ENCODE peak calls at places on chromosomes 11 and 22, in nine cellular contexts. Z is A549; C is CD8-positive, alpha-beta memory T cell; X is IMR-90; P is right cardiac atrium; O is AG04450; W is heart right ventricle; R is pancreas; Q is left ventricle myocardium inferior. D is an unnamed sample.
A peak's percentile ranks its signal among the peaks of the same experiment; 100 is the strongest.

GRCh38 chr11:8392166-8392565 is 128.5 kb upstream of the LMO1 start:
- DNase-seq in Q (no peak), X (no peak), R (no peak), P (no peak), W (no peak), O (no peak), C (no peak), Z (no peak), D (no peak)

GRCh38 chr11:86206296-86206695 is 38.3 kb upstream of the EED start:
- DNase-seq in R (no peak), Q (no peak), W (no peak), O (no peak), P (no peak), Z (no peak), X (no peak), C (no peak), D (no peak)

GRCh38 chr11:118435233-118435892 is 929 bp upstream of the KMT2A start:
- DNase-seq in Z (peak; percentile 29), R (peak; percentile 55), Q (peak; percentile 46), O (no peak), P (peak; percentile 80), W (peak; percentile 49), C (peak; percentile 77), X (peak; percentile 20), D (peak; percentile 61)

GRCh38 chr11:79485694-79486093 is 44.9 kb upstream of the TENM4 start:
- DNase-seq in R (no peak), C (no peak), Z (no peak), Q (no peak), W (no peak), X (no peak), O (no peak), P (no peak), D (no peak)

GRCh38 chr11:30585067-30585891 is 874 bp downstream of the MPPED2 start:
- DNase-seq in P (peak; percentile 76), Q (peak; percentile 37), W (peak; percentile 51), C (no peak), O (no peak), X (no peak), Z (peak; percentile 3), R (peak; percentile 34), D (peak; percentile 46)

GRCh38 chr22:44363214-44363979 is 50.6 kb upstream of the SHISAL1 start:
- DNase-seq in Q (peak; percentile 92), P (peak; percentile 98), C (peak; percentile 38), X (peak; percentile 98), W (peak; percentile 93), Z (peak; percentile 60), R (peak; percentile 53), O (peak; percentile 94), D (peak; percentile 65)

GRCh38 chr11:35077709-35078695 is 61.0 kb upstream of the CD44 start:
- DNase-seq in Q (no peak), W (no peak), O (no peak), X (peak; percentile 84), R (no peak), Z (peak; percentile 39), C (peak; percentile 76), P (no peak), D (no peak)

GRCh38 chr11:32434387-32435151 is 770 bp downstream of the WT1 start:
- DNase-seq in O (no peak), Q (no peak), C (no peak), Z (peak; percentile 52), R (no peak), P (peak; percentile 76), X (no peak), W (peak; percentile 52), D (no peak)

GRCh38 chr11:65266210-65266609 is 4.4 kb downstream of the POLA2 start:
- DNase-seq in O (no peak), Z (no peak), R (no peak), W (no peak), C (no peak), P (no peak), X (no peak), Q (no peak), D (no peak)

GRCh38 chr11:47412152-47412746 is 3.9 kb downstream of the SLC39A13 start:
- DNase-seq in W (peak; percentile 65), Q (peak; percentile 42), P (peak; percentile 86), O (no peak), R (peak; percentile 59), C (peak; percentile 65), X (peak; percentile 26), Z (peak; percentile 75), D (peak; percentile 69)

GRCh38 chr22:33474587-33474986 is 416.4 kb upstream of the SYN3 start:
- DNase-seq in P (no peak), O (no peak), W (no peak), X (no peak), C (no peak), Q (no peak), R (no peak), Z (no peak), D (no peak)

GRCh38 chr22:33477131-33478111 is 419.2 kb upstream of the SYN3 start:
- DNase-seq in X (no peak), P (no peak), Q (no peak), Z (no peak), O (no peak), C (no peak), W (no peak), R (no peak), D (no peak)

GRCh38 chr22:33472462-33473344 is 414.5 kb upstream of the SYN3 start:
- DNase-seq in X (peak; percentile 47), P (no peak), W (no peak), C (no peak), Q (no peak), R (no peak), Z (no peak), O (no peak), D (no peak)

GRCh38 chr22:33476716-33477115 is 418.5 kb upstream of the SYN3 start:
- DNase-seq in W (no peak), Z (peak; percentile 7), P (no peak), X (peak; percentile 43), O (no peak), Q (no peak), C (no peak), R (no peak), D (no peak)

DNA sequence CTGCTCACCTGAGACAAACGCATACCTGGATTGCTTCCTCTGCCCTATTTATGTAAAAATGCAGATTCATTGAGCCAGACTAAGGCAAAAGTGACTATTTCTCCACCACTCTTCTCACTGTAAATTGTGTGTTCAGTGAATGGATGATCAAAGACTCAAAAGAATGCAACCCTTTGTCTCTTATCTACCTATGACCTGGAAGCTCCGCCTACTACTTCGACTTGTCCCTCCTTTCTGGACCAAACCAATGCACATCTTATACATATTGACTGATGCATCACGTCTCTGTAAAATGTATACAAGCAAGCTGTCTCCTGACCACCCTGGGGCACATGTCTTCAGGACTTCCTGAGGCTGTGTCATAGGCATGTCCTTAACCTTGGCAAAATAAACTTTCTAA is 418.0 kb upstream of the SYN3 start:
- DNase-seq in Z (no peak), W (no peak), R (no peak), P (no peak), X (no peak), Q (no peak), O (no peak), C (no peak), D (no peak)
- H3K27ac ChIP-seq in Z (no peak overlapping the region), W (no peak overlapping the region), R (no peak overlapping the region), P (no peak overlapping the region), X (no peak overlapping the region), Q (no peak overlapping the region), O (no peak overlapping the region), C (no peak overlapping the region), D (no peak overlapping the region)

DNA sequence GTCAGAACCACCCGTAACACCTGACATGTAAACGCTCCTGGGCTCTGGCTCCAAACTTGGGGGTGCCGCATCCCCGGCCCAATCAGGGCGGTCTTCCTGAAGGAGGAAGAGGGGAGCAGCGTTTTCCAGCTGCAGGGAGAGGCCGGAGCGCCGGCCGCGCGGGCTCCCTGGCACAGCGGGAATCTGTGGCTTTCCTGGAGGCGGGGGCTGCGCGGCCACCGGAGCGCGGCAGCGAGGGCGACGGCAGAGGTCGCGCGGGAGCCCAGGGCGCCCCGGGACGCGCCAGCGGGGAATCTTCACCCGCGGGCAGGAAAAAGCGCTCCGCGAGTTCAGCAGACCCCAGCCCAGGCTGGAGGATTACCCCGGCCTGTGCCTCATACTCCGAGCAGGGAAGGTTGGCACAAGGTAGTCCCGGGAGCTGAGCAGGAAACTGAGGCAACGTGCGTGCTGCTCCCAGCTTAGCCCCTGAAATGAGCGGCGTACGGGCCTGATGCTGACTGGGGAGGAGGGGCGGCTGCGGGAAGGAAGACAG is 600 bp upstream of the ESAM start:
- DNase-seq in O (no peak), P (peak; percentile 63), X (no peak), R (no peak), Q (no peak), Z (no peak), C (no peak), W (peak; percentile 29), D (no peak)
- H3K27ac ChIP-seq in O (no peak overlapping the region), P (peak overlapping the region; percentile 77), X (no peak overlapping the region), R (peak overlapping the region; percentile 2), Q (peak overlapping the region; percentile 98), Z (peak overlapping the region; percentile 75), C (peak overlapping the region; percentile 24), W (peak overlapping the region; percentile 99), D (peak overlapping the region; percentile 36)

DNA sequence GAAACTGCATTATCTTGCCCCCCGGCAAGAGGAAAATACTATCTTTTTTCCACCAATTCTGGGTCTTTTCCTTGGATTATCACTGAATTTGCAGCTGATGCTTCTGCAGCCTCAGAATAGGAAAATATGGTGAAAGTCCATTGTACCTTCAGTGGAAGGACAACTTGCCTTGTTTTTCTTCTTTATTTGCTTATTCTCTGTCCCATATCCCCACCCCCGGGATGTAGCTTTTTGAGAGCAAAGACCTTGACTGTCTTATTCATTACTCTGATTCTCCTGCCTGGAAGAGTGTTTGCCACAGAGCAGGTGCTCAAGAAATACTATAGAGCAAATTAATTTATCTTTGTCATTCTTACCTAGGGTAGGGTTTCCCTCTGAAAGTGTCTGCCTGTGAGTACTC is 29.5 kb downstream of the UBASH3B start:
- DNase-seq in W (no peak), R (no peak), Q (no peak), P (no peak), C (no peak), Z (no peak), X (no peak), O (no peak), D (no peak)
- H3K27ac ChIP-seq in W (no peak overlapping the region), R (no peak overlapping the region), Q (no peak overlapping the region), P (no peak overlapping the region), C (no peak overlapping the region), Z (no peak overlapping the region), X (no peak overlapping the region), O (no peak overlapping the region), D (no peak overlapping the region)

GRCh38 chr11:693887-694562 is 997 bp downstream of the DEAF1 start:
- DNase-seq in W (no peak), R (peak; percentile 69), Z (no peak), C (peak; percentile 61), P (peak; percentile 82), O (no peak), Q (no peak), X (no peak), D (no peak)
- H3K27ac ChIP-seq in W (peak overlapping the region; percentile 100), R (no peak overlapping the region), Z (peak overlapping the region; percentile 98), C (peak overlapping the region; percentile 14), P (no peak overlapping the region), O (no peak overlapping the region), Q (peak overlapping the region; percentile 99), X (no peak overlapping the region), D (no peak overlapping the region)

D was measured in right lobe of liver.